ENCODE peak calls at places on chromosomes 4 and X, in eight cellular contexts. X is uterus, G is PC-9, I is mesenchymal stem cell, O is cardiac muscle cell, B is lower lobe of right lung, T is HepG2, J is GM23338. D is an unnamed sample.

GRCh38 chrX:41180194-41180902 is 95.1 kb downstream of the USP9X start:
- DNase-seq in T (peak), J (peak), O (peak), I (peak), X (peak), G (peak), B (no peak), D (peak)

GRCh38 chr4:122788935-122789334 is 37.7 kb upstream of the FGF2 start:
- DNase-seq in X (no peak), O (no peak), G (no peak), I (no peak), B (no peak), T (no peak), J (peak), D (no peak)

GRCh38 chrX:17977696-17978095 is 116.6 kb upstream of the RAI2 start:
- DNase-seq in B (no peak), J (no peak), G (no peak), X (no peak), I (no peak), T (no peak), O (no peak), D (no peak)

GRCh38 chr4:183812567-183812966 is 92.5 kb upstream of the STOX2 start:
- DNase-seq in T (no peak), O (no peak), G (no peak), I (no peak), X (no peak), B (no peak), J (no peak), D (no peak)

GRCh38 chr4:17276821-17277220 is 235.1 kb downstream of the QDPR start:
- DNase-seq in J (no peak), I (peak), X (peak), T (no peak), G (no peak), O (peak), B (no peak), D (peak)

GRCh38 chr4:1531683-1532548 is 125.7 kb upstream of the NKX1-1 start:
- DNase-seq in X (no peak), O (no peak), B (peak), J (no peak), T (no peak), I (no peak), G (no peak), D (no peak)

GRCh38 chr4:157300678-157301077 is 80.2 kb downstream of the GRIA2 start:
- DNase-seq in J (no peak), B (no peak), X (no peak), I (no peak), G (no peak), O (no peak), T (no peak), D (no peak)

GRCh38 chrX:53357799-53358530 is 64.5 kb downstream of the SMC1A start:
- DNase-seq in I (peak), B (no peak), X (no peak), J (peak), G (no peak), T (no peak), O (peak), D (no peak)

GRCh38 chrX:112613039-112613438 is 66.7 kb downstream of the LHFPL1 start:
- DNase-seq in X (no peak), B (no peak), O (no peak), G (no peak), T (no peak), J (no peak), I (no peak), D (no peak)

GRCh38 chrX:118872102-118872566 is 48.5 kb downstream of the ZCCHC12 start:
- DNase-seq in T (no peak), B (no peak), O (no peak), G (no peak), J (no peak), I (no peak), X (no peak), D (peak)

GRCh38 chrX:11755724-11756123 is 2.3 kb upstream of the MSL3 start:
- DNase-seq in G (no peak), I (no peak), B (no peak), O (no peak), J (no peak), T (peak), X (no peak), D (no peak)

GRCh38 chrX:19554786-19555185 is 39.5 kb upstream of the MAP3K15 start:
- DNase-seq in X (no peak), T (no peak), I (peak), G (no peak), J (no peak), B (no peak), O (peak), D (no peak)

GRCh38 chrX:20139966-20140365 is 1.7 kb downstream of the EIF1AX start:
- DNase-seq in X (no peak), B (no peak), T (no peak), I (peak), G (no peak), O (peak), J (no peak), D (no peak)

GRCh38 chr4:42310343-42310742 is 86.9 kb upstream of the SHISA3 start:
- DNase-seq in T (no peak), B (no peak), G (no peak), X (no peak), I (no peak), O (no peak), J (peak), D (no peak)

GRCh38 chr4:81136161-81136910 is 78.7 kb downstream of the PRKG2 start:
- DNase-seq in G (no peak), J (no peak), B (no peak), X (peak), O (peak), T (no peak), I (no peak), D (no peak)

GRCh38 chr4:14125375-14126129 is 498.0 kb upstream of the BOD1L1 start:
- DNase-seq in X (no peak), O (no peak), J (no peak), I (no peak), T (no peak), G (no peak), B (no peak), D (no peak)

GRCh38 chrX:72265263-72265662 is 11.8 kb downstream of the RPS4X start:
- DNase-seq in X (no peak), O (no peak), T (no peak), I (no peak), B (no peak), G (no peak), J (no peak), D (no peak)

GRCh38 chr4:110196206-110196870 is 2.1 kb downstream of the ELOVL6 start:
- DNase-seq in T (peak), B (peak), X (peak), G (no peak), O (peak), I (peak), J (peak), D (peak)

GRCh38 chr4:138400528-138400927 is 158.4 kb upstream of the SLC7A11 start:
- DNase-seq in T (no peak), X (no peak), G (no peak), I (no peak), B (no peak), J (no peak), O (no peak), D (no peak)

GRCh38 chr4:19776021-19776459 is 475.7 kb upstream of the SLIT2 start:
- DNase-seq in T (no peak), O (peak), X (no peak), B (no peak), G (peak), J (no peak), I (peak), D (no peak)

GRCh38 chr4:159272341-159273125 is 169.7 kb downstream of the RAPGEF2 start:
- DNase-seq in G (no peak), O (peak), I (peak), T (no peak), J (no peak), X (no peak), B (no peak), D (no peak)

GRCh38 chr4:115331241-115331640 is 217.8 kb upstream of the NDST4 start:
- DNase-seq in X (no peak), G (no peak), J (no peak), I (no peak), T (no peak), O (no peak), B (no peak), D (no peak)

GRCh38 chr4:134202136-134202535 is 547 bp upstream of the PABPC4L start:
- DNase-seq in T (no peak), O (peak), G (no peak), X (no peak), J (no peak), B (no peak), I (peak), D (no peak)

GRCh38 chrX:70219938-70220764 is 14.3 kb upstream of the AWAT1 start:
- DNase-seq in T (peak), X (no peak), B (no peak), I (no peak), J (no peak), G (peak), O (peak), D (peak)

GRCh38 chrX:44228621-44229020 is 114.9 kb downstream of the EFHC2 start:
- DNase-seq in I (no peak), J (no peak), B (no peak), G (no peak), T (no peak), O (no peak), X (no peak), D (no peak)

GRCh38 chr4:139641218-139641617 is 24.4 kb upstream of the MGST2 start:
- DNase-seq in T (peak), J (peak), X (no peak), I (no peak), B (no peak), G (no peak), O (no peak), D (no peak)

GRCh38 chr4:5751918-5752802 is 41.2 kb downstream of the EVC start:
- DNase-seq in B (no peak), G (no peak), J (peak), X (no peak), O (peak), I (peak), T (no peak), D (peak)

GRCh38 chrX:79281775-79282174 is 85.4 kb downstream of the ITM2A start:
- DNase-seq in I (no peak), T (no peak), J (no peak), O (no peak), G (no peak), B (no peak), X (no peak), D (no peak)

GRCh38 chr4:3192827-3193226 is 56.1 kb upstream of the MSANTD1 start:
- DNase-seq in G (no peak), X (no peak), O (no peak), T (no peak), I (no peak), J (no peak), B (no peak), D (no peak)

GRCh38 chr4:171157462-171158082 is 655.6 kb upstream of the GALNTL6 start:
- DNase-seq in B (no peak), I (no peak), O (no peak), X (no peak), J (peak), G (no peak), T (no peak), D (no peak)

GRCh38 chr4:73707918-73708577 is 32.3 kb upstream of the CXCL8 start:
- DNase-seq in X (peak), O (peak), I (peak), G (peak), J (no peak), T (no peak), B (peak), D (peak)

GRCh38 chr4:85825937-85826678 is 351.2 kb downstream of the ARHGAP24 start:
- DNase-seq in J (peak), B (no peak), X (no peak), I (peak), G (no peak), T (peak), O (peak), D (peak)

GRCh38 chr4:118351851-118352827 is 664 bp downstream of the PRSS12 start:
- DNase-seq in X (no peak), T (peak), G (no peak), B (peak), I (peak), O (no peak), J (peak), D (peak)

GRCh38 chr4:95867919-95868318 is 28.0 kb downstream of the PDHA2 start:
- DNase-seq in B (no peak), T (no peak), O (peak), X (no peak), J (peak), I (peak), G (no peak), D (no peak)

GRCh38 chr4:70754990-70755688 is 33.4 kb downstream of the RUFY3 start:
- DNase-seq in T (no peak), O (no peak), G (no peak), J (no peak), B (no peak), I (no peak), X (no peak), D (no peak)
- H3K4me3 ChIP-seq in T (no peak), O (no peak), G (no peak), J (no peak), B (no peak), I (no peak), X (no peak), D (no peak)

DNA sequence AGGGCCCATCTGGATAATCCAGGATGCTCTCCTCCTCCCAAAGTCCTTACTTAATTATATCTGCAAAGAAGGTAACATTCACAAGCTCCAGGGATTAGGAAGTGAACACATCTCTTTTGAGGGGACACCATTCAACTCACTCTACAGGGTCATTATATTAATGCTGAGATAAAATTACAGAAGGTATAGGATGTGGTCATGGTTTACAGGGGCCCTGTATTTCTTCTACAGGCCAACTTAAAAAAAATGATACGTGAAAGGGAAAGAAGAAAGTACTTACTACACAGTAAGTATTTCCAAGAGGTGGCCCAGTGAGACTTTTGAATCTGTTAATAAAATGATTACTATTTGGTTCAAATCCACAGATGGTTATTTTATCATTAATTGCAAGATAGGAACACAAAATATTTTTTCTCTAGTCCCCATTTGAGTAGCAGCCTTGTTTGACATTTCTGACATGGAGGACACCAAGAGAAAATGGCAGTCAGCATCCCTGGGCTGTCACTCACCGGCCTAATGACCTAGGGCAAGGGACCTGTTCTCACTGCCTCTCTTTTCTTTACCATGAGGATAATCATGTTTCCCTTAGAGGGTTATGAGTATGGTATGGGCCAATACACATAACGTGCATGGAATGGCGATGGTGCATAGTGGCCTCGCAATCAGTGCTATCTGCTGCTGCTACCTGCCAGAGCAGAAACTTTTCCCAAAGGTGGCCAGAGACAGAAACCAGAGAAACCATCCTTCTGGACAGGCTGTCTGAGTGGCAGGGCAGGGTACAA is 140.5 kb downstream of the PTTG2 start:
- DNase-seq in O (no peak), G (no peak), X (no peak), B (no peak), I (no peak), J (no peak), T (no peak), D (no peak)
- H3K27ac ChIP-seq in O (no peak), G (no peak), X (peak), B (peak), I (no peak), J (no peak), T (no peak), D (no peak)

GRCh38 chrX:154436597-154437397 is at the start of gene GDI1:
- DNase-seq in X (peak), G (peak), B (peak), J (peak), T (no peak), I (peak), O (peak), D (no peak)

GRCh38 chrX:154437398-154437752 is 421 bp downstream of the GDI1 start:
- DNase-seq in J (no peak), G (no peak), T (no peak), O (no peak), B (no peak), X (no peak), I (no peak), D (no peak)

GRCh38 chrX:154434394-154435168 is 2.4 kb upstream of the GDI1 start:
- DNase-seq in T (no peak), I (no peak), B (no peak), G (no peak), J (no peak), X (no peak), O (no peak), D (no peak)

GRCh38 chrX:154435171-154435733 is 1.7 kb upstream of the GDI1 start:
- DNase-seq in T (no peak), G (no peak), B (no peak), J (no peak), X (no peak), O (no peak), I (no peak), D (no peak)

DNA sequence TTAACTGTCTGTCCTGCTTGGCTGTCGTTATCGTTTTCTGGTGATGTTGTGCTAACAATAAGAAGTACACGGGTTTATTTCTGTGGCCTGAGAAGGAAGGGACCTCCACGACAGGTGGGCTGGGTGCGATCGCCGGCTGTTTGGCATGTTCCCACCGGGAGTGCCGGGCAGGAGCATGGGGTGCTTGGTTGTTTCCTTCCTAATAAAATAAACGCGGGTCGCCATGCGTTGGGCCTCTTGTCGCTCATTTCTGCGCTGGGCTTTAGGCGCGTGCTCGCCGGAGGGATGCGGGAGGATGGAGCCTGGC is 711 bp upstream of the GDI1 start:
- DNase-seq in X (no peak), I (no peak), O (no peak), G (no peak), B (no peak), J (no peak), T (no peak), D (no peak)
- H3K4me3 ChIP-seq in X (no peak), I (peak), O (peak), G (peak), B (peak), J (peak), T (no peak), D (no peak)

GRCh38 chr4:172986114-172986513 is 182.5 kb upstream of the GALNT7 start:
- DNase-seq in G (no peak), B (no peak), X (no peak), O (no peak), I (no peak), J (peak), T (no peak), D (no peak)

GRCh38 chr4:172983014-172983413 is 185.6 kb upstream of the GALNT7 start:
- DNase-seq in G (no peak), J (no peak), I (no peak), B (no peak), O (peak), T (no peak), X (no peak), D (no peak)

GRCh38 chr4:172982151-172982590 is 186.4 kb upstream of the GALNT7 start:
- DNase-seq in O (peak), B (no peak), T (no peak), G (peak), J (no peak), X (no peak), I (peak), D (no peak)

GRCh38 chr4:172989984-172990711 is 178.5 kb upstream of the GALNT7 start:
- DNase-seq in T (no peak), O (no peak), J (no peak), G (no peak), I (no peak), X (no peak), B (no peak), D (no peak)

GRCh38 chr4:172985552-172985951 is 183.1 kb upstream of the GALNT7 start:
- DNase-seq in I (no peak), X (no peak), O (no peak), J (no peak), G (no peak), B (no peak), T (no peak), D (no peak)
- H3K27ac ChIP-seq in I (no peak), X (no peak), O (no peak), J (no peak), G (peak), B (no peak), T (no peak), D (no peak)

GRCh38 chr4:147825451-147826287 is 93.8 kb downstream of the ARHGAP10 start:
- DNase-seq in T (no peak), J (no peak), X (no peak), I (no peak), G (peak), B (no peak), O (peak), D (peak)
- H3K4me3 ChIP-seq in T (no peak), J (no peak), X (no peak), I (no peak), G (no peak), B (no peak), O (no peak), D (no peak)